ENCODE peak calls at places on chromosome 15, in seven cellular contexts. Z, R, N, Q, O, S and K are unnamed samples.

GRCh38 chr15:67834593-67835348 is 5.1 kb downstream of the RNU6-1 start:
- DNase-seq in Z (no peak), R (no peak), N (peak; percentile 41), Q (no peak), O (peak; percentile 9), S (peak; percentile 8), K (no peak)

GRCh38 chr15:90388462-90389182 is 580 bp downstream of the IQGAP1 start:
- DNase-seq in Z (peak; percentile 48), R (peak; percentile 79), N (peak; percentile 78), Q (peak; percentile 80), O (peak; percentile 68), S (peak; percentile 3), K (peak; percentile 86)

GRCh38 chr15:43067717-43068461 is 37.9 kb downstream of the UBR1 start:
- DNase-seq in Z (no peak), R (no peak), N (no peak), Q (no peak), O (no peak), S (no peak), K (peak; percentile 60)

GRCh38 chr15:74889390-74889881 is 406 bp upstream of the MPI start:
- DNase-seq in Z (peak; percentile 56), R (no peak), N (no peak), Q (peak; percentile 47), O (no peak), S (no peak), K (no peak)

GRCh38 chr15:87219650-87220615 is 1036.6 kb downstream of the NTRK3 start:
- DNase-seq in Z (no peak), R (no peak), N (no peak), Q (no peak), O (no peak), S (no peak), K (no peak)

GRCh38 chr15:28917791-28918140 is 32.0 kb downstream of the APBA2 start:
- DNase-seq in Z (no peak), R (no peak), N (no peak), Q (no peak), O (no peak), S (no peak), K (no peak)

GRCh38 chr15:85750319-85750806 is 44.4 kb downstream of the KLHL25 start:
- DNase-seq in Z (no peak), R (no peak), N (no peak), Q (peak; percentile 83), O (no peak), S (no peak), K (peak; percentile 81)

GRCh38 chr15:61130945-61131597 is 98.0 kb downstream of the RORA start:
- DNase-seq in Z (no peak), R (no peak), N (no peak), Q (no peak), O (no peak), S (no peak), K (no peak)

GRCh38 chr15:82530606-82531379 is 9.5 kb downstream of the RPS17 start:
- DNase-seq in Z (peak; percentile 72), R (peak; percentile 72), N (peak; percentile 65), Q (peak; percentile 63), O (peak; percentile 63), S (no peak), K (peak; percentile 58)

GRCh38 chr15:58987036-58987435 is 427 bp upstream of the RNF111 start:
- DNase-seq in Z (peak; percentile 7), R (no peak), N (no peak), Q (no peak), O (peak; percentile 10), S (no peak), K (no peak)

GRCh38 chr15:90062023-90062728 is 40.1 kb downstream of the IDH2 start:
- DNase-seq in Z (no peak), R (no peak), N (no peak), Q (no peak), O (no peak), S (peak; percentile 89), K (peak; percentile 60)

GRCh38 chr15:72146934-72147333 is 28.7 kb downstream of the SENP8 start:
- DNase-seq in Z (no peak), R (no peak), N (no peak), Q (no peak), O (no peak), S (no peak), K (no peak)

GRCh38 chr15:56817266-56817665 is 84.0 kb upstream of the ZNF280D start:
- DNase-seq in Z (no peak), R (no peak), N (no peak), Q (no peak), O (no peak), S (no peak), K (no peak)